ENCODE peak calls at places on chromosomes 7 and 10, in four cellular contexts. O is breast epithelium, U is AG04450, Y is colonic mucosa. M is an unnamed sample.
A peak's percentile ranks its signal among the peaks of the same experiment; 100 is the strongest.

GRCh38 chr7:56063500-56063881 is 595 bp upstream of the SUMF2 start:
- DNase-seq in O (no peak), U (no peak), Y (no peak), M (no peak)

GRCh38 chr10:79072994-79073654 is 4.4 kb downstream of the ZMIZ1 start:
- DNase-seq in O (no peak), U (no peak), Y (peak; percentile 41), M (no peak)

GRCh38 chr7:97006146-97006950 is 995 bp downstream of the DLX6 start:
- DNase-seq in O (no peak), U (no peak), Y (no peak), M (no peak)

GRCh38 chr10:129467346-129468119 is 492 bp downstream of the MGMT start:
- DNase-seq in O (no peak), U (no peak), Y (peak; percentile 26), M (no peak)

GRCh38 chr7:34087892-34088891 is 182.9 kb downstream of the BMPER start:
- DNase-seq in O (no peak), U (no peak), Y (peak; percentile 52), M (no peak)

GRCh38 chr10:113511419-113511818 is 41.4 kb upstream of the HABP2 start:
- DNase-seq in O (no peak), U (no peak), Y (no peak), M (no peak)

GRCh38 chr7:860149-860548 is 16.2 kb upstream of the GET4 start:
- DNase-seq in O (no peak), U (no peak), Y (no peak), M (no peak)

GRCh38 chr10:86684305-86684704 is 16.0 kb downstream of the LDB3 start:
- DNase-seq in O (no peak), U (no peak), Y (no peak), M (no peak)

GRCh38 chr7:47253650-47254080 is 328.2 kb downstream of the TNS3 start:
- DNase-seq in O (no peak), U (peak; percentile 46), Y (peak; percentile 32), M (no peak)

GRCh38 chr7:155205368-155206285 is 92.1 kb upstream of the INSIG1 start:
- DNase-seq in O (peak; percentile 54), U (peak; percentile 87), Y (peak; percentile 80), M (peak; percentile 73)

GRCh38 chr7:12269100-12269895 is 58.2 kb downstream of the TMEM106B start:
- DNase-seq in O (no peak), U (no peak), Y (no peak), M (no peak)

GRCh38 chr10:33180390-33180789 is 154.1 kb downstream of the NRP1 start:
- DNase-seq in O (no peak), U (no peak), Y (no peak), M (no peak)

GRCh38 chr7:5582532-5582935 is 158.9 kb upstream of the TNRC18 start:
- DNase-seq in O (no peak), U (no peak), Y (no peak), M (no peak)

GRCh38 chr10:97138174-97138573 is 47.6 kb downstream of the SLIT1 start:
- DNase-seq in O (no peak), U (no peak), Y (peak; percentile 23), M (no peak)

GRCh38 chr7:82044497-82045080 is 274.7 kb upstream of the HGF start:
- DNase-seq in O (no peak), U (no peak), Y (peak; percentile 40), M (no peak)

GRCh38 chr7:76282344-76283253 is 19.9 kb upstream of the HSPB1 start:
- DNase-seq in O (no peak), U (no peak), Y (no peak), M (no peak)

GRCh38 chr7:70573202-70573810 is 558.6 kb upstream of the GALNT17 start:
- DNase-seq in O (no peak), U (no peak), Y (no peak), M (no peak)

GRCh38 chr7:82291931-82292330 is 151.6 kb downstream of the CACNA2D1 start:
- DNase-seq in O (no peak), U (no peak), Y (no peak), M (no peak)

GRCh38 chr10:5047912-5048628 is 44.4 kb upstream of the AKR1C2 start:
- DNase-seq in O (no peak), U (no peak), Y (no peak), M (no peak)

GRCh38 chr10:86217386-86218080 is 149.1 kb downstream of the GRID1 start:
- DNase-seq in O (peak; percentile 22), U (no peak), Y (no peak), M (no peak)

GRCh38 chr7:150595361-150595760 is 28.2 kb downstream of the GIMAP4 start:
- DNase-seq in O (no peak), U (no peak), Y (no peak), M (no peak)

GRCh38 chr10:48890904-48891839 is 48.5 kb downstream of the LRRC18 start:
- DNase-seq in O (no peak), U (no peak), Y (no peak), M (no peak)

GRCh38 chr10:54914049-54914448 is 113.0 kb upstream of the PCDH15 start:
- DNase-seq in O (no peak), U (no peak), Y (no peak), M (no peak)

GRCh38 chr10:30813872-30814471 is 184.4 kb upstream of the LYZL2 start:
- DNase-seq in O (no peak), U (no peak), Y (no peak), M (no peak)

GRCh38 chr10:29328988-29329387 is 40.1 kb downstream of the LYZL1 start:
- DNase-seq in O (no peak), U (peak; percentile 23), Y (no peak), M (no peak)

GRCh38 chr7:131103997-131104396 is 223.7 kb upstream of the MKLN1 start:
- DNase-seq in O (peak; percentile 55), U (peak; percentile 64), Y (no peak), M (no peak)

GRCh38 chr7:108127461-108127860 is 2.7 kb downstream of the LAMB4 start:
- DNase-seq in O (no peak), U (no peak), Y (no peak), M (no peak)
- H3K9me3 ChIP-seq in O (no peaks in the 10 kb centered on the region), U (no peaks in the 10 kb centered on the region), Y (no peaks in the 10 kb centered on the region), M (no peaks in the 10 kb centered on the region)

GRCh38 chr10:133462512-133463305 is 9.0 kb downstream of the SCART1 start:
- DNase-seq in O (no peak), U (no peak), Y (no peak), M (no peak)
- H3K9me3 ChIP-seq in O (no peaks in the 10 kb centered on the region), U (peaks cover 17% of the 10 kb centered on the region), Y (no peaks in the 10 kb centered on the region), M (no peaks in the 10 kb centered on the region)

DNA sequence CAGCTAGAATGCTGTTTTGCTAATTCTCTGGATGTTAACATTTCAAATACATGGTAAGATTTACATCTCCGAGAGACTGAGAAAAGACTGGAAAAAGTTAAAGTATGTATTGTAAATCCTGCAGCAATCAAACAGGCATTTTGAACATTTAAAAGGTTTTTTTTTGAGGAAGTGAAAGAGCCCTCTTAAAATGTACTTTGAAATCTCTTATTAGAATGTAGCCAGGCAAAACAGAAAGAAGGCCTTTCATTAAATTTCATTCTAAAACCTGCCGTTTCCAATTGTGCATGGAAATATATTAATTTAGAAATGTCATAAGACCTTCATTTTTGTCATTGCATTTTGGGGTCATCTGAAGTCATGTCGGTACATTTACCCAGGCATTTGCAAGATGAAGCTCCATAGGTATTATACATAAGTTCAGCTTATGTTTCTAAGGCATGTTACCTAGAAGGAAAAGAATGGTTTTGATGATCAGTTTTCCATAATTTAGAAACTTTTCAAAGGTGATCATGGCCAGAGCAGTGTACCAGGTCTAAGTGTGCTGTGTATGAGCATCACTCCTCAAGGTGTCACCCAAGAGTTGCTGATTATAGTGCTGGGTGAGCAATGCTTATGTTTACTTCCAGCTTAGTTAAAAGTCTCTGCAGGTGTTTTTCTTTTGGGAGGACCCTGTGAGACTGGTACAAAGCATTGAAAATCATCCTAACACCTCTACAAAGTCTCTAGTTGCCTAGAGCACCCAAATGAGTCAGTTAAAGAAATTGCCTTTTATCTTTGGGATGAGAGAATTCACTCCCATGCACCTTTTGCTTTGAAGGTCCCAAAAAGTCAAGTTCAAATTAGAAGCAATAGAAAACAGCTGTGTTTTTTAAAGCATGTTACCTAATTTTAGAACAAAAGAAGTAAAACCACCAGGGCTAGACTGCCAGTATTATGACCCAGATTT is 7.1 kb downstream of the ZNF736 start:
- DNase-seq in O (no peak), U (no peak), Y (no peak), M (no peak)
- H3K9me3 ChIP-seq in O (peaks cover 13% of the 10 kb centered on the region), U (peaks cover 3% of the 10 kb centered on the region), Y (no peaks in the 10 kb centered on the region), M (no peaks in the 10 kb centered on the region)

GRCh38 chr7:158809596-158809995 is 19.7 kb downstream of the ESYT2 start:
- DNase-seq in O (no peak), U (no peak), Y (no peak), M (no peak)
- H3K9me3 ChIP-seq in O (no peaks in the 10 kb centered on the region), U (peaks cover under 1% of the 10 kb centered on the region), Y (no peaks in the 10 kb centered on the region), M (no peaks in the 10 kb centered on the region)

GRCh38 chr7:158292948-158293347 is 294.7 kb downstream of the PTPRN2 start:
- DNase-seq in O (no peak), U (no peak), Y (no peak), M (no peak)

GRCh38 chr7:158286210-158286609 is 301.4 kb downstream of the PTPRN2 start:
- DNase-seq in O (no peak), U (no peak), Y (no peak), M (no peak)

GRCh38 chr7:158285383-158285770 is 302.2 kb downstream of the PTPRN2 start:
- DNase-seq in O (peak; percentile 8), U (no peak), Y (peak; percentile 6), M (no peak)

GRCh38 chr7:158289231-158289630 is 298.4 kb downstream of the PTPRN2 start:
- DNase-seq in O (no peak), U (no peak), Y (no peak), M (no peak)

DNA sequence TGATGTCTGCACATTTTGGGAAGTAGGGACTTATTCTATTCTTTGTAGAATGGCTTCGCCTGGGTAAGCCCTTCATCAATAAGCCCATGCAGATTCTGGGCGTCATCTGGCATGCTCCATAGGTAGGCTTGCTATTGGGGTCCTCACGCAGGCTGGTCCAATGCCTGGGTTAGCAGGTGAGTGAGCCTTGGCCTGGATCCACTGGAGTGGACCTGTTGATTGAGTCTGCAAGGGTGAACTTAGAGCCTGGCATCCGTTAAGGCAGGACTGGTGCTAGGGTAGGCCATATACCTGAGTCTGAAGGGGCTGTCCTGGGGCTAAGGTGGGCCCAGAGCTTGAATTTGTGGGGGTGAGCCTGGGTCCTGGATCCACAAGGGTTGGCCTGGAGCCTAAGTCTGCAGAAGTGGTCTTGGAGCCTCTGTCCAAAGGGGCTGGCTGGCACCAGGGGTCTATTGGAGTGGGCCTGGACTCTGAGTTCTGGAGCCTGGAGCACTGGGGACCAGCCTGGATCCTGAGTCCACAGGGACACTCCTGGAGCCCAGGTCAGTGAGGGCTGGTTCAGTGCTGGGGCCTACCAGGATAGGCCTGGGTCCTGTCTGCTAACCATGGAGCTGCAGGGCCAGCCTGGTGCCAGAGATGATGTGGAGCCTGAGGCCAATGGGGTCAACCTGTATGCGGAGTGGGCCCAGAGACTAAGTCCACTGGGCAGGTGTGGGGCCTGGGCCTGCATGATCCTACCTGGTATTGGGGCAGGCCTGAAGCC is 297.7 kb downstream of the PTPRN2 start:
- DNase-seq in O (no peak), U (no peak), Y (no peak), M (no peak)
- H3K9me3 ChIP-seq in O (peaks cover 47% of the 10 kb centered on the region), U (peaks cover 44% of the 10 kb centered on the region), Y (no peaks in the 10 kb centered on the region), M (no peaks in the 10 kb centered on the region)

GRCh38 chr10:121961456-121961855 is 13.6 kb downstream of the NSMCE4A start:
- DNase-seq in O (no peak), U (no peak), Y (no peak), M (no peak)
- H3K9me3 ChIP-seq in O (no peaks in the 10 kb centered on the region), U (no peaks in the 10 kb centered on the region), Y (no peaks in the 10 kb centered on the region), M (no peaks in the 10 kb centered on the region)